ENCODE peak calls at places on chromosomes 13 and 19, in five cellular contexts. C is coronary artery, N is hepatocyte, R is tibial artery, O is NB4. U is an unnamed sample.

GRCh38 chr13:23901365-23901764 is 4.1 kb upstream of the C1QTNF9B start:
- DNase-seq in C (no peak), O (no peak), N (no peak), R (no peak), U (peak; percentile 34)

GRCh38 chr13:36385471-36385870 is 39.3 kb upstream of the SPART start:
- DNase-seq in R (no peak), C (no peak), O (no peak), N (no peak), U (peak; percentile 36)

GRCh38 chr13:46903748-46904147 is 6.9 kb upstream of the HTR2A start:
- DNase-seq in N (no peak), C (no peak), O (no peak), R (no peak), U (no peak)

GRCh38 chr19:8161135-8161646 is 11.8 kb upstream of the FBN3 start:
- DNase-seq in R (no peak), N (no peak), O (peak; percentile 84), C (no peak), U (no peak)

GRCh38 chr13:80180745-80181144 is 160.2 kb downstream of the SPRY2 start:
- DNase-seq in C (no peak), R (no peak), N (no peak), O (no peak), U (no peak)

GRCh38 chr13:43095771-43096719 is 72.7 kb downstream of the DNAJC15 start:
- DNase-seq in N (no peak), O (no peak), C (no peak), R (no peak), U (peak; percentile 26)

GRCh38 chr19:42568006-42568405 is 26.7 kb downstream of the CEACAM8 start:
- DNase-seq in C (no peak), O (peak; percentile 52), R (no peak), N (no peak), U (no peak)

GRCh38 chr13:44103721-44104490 is 224.2 kb downstream of the LACC1 start:
- DNase-seq in C (no peak), R (no peak), N (no peak), O (no peak), U (no peak)

GRCh38 chr19:46704379-46705076 is 12.4 kb downstream of the PRKD2 start:
- DNase-seq in C (no peak), R (peak; percentile 71), O (peak; percentile 88), N (peak; percentile 61), U (peak; percentile 58)

GRCh38 chr13:37488682-37489081 is 109.9 kb downstream of the POSTN start:
- DNase-seq in R (no peak), C (no peak), O (no peak), N (no peak), U (peak; percentile 56)

GRCh38 chr19:58569943-58570670 is 3.0 kb downstream of the MZF1 start:
- DNase-seq in O (peak; percentile 79), N (peak; percentile 3), R (no peak), C (no peak), U (no peak)

GRCh38 chr19:48230555-48231129 is 25.1 kb downstream of the CARD8 start:
- DNase-seq in C (no peak), N (no peak), O (peak; percentile 63), R (no peak), U (no peak)

GRCh38 chr19:17402982-17403855 is 2.2 kb downstream of the BST2 start:
- DNase-seq in R (no peak), O (peak; percentile 25), N (peak; percentile 54), C (no peak), U (peak; percentile 35)

GRCh38 chr19:18940791-18941627 is at the start of gene HOMER3:
- DNase-seq in C (peak; percentile 82), R (peak; percentile 74), N (peak; percentile 93), O (peak; percentile 74), U (peak; percentile 95)

GRCh38 chr19:8615813-8616596 is 5.5 kb upstream of the ADAMTS10 start:
- DNase-seq in C (no peak), N (peak; percentile 64), O (peak; percentile 90), R (peak; percentile 63), U (peak; percentile 80)

GRCh38 chr19:2602391-2603181 is 99.9 kb downstream of the GNG7 start:
- DNase-seq in R (peak; percentile 92), C (peak; percentile 98), N (peak; percentile 89), O (no peak), U (peak; percentile 98)

GRCh38 chr19:32407004-32407992 is 1.7 kb downstream of the DPY19L3 start:
- DNase-seq in O (peak; percentile 35), C (no peak), R (peak; percentile 23), N (no peak), U (peak; percentile 17)

GRCh38 chr13:40158218-40158617 is 502.8 kb downstream of the COG6 start:
- DNase-seq in N (no peak), O (no peak), R (no peak), C (no peak), U (no peak)

GRCh38 chr19:35291916-35292315 is at the start of gene MAG:
- DNase-seq in N (no peak), O (no peak), R (no peak), C (no peak), U (no peak)

GRCh38 chr13:39311619-39312018 is 273.4 kb downstream of the NHLRC3 start:
- DNase-seq in N (no peak), C (peak; percentile 79), O (no peak), R (no peak), U (peak; percentile 39)

GRCh38 chr19:23415561-23416191 is 20.4 kb upstream of the ZNF91 start:
- DNase-seq in C (no peak), N (peak; percentile 78), O (no peak), R (no peak), U (no peak)

GRCh38 chr19:6521718-6522646 is 8.8 kb upstream of the TNFSF9 start:
- DNase-seq in R (no peak), C (no peak), N (no peak), O (peak; percentile 67), U (no peak)

GRCh38 chr13:110293649-110294048 is 13.3 kb downstream of the COL4A1 start:
- DNase-seq in R (no peak), O (no peak), N (no peak), C (peak; percentile 45), U (no peak)

GRCh38 chr13:110055089-110055488 is 251.9 kb downstream of the COL4A1 start:
- DNase-seq in C (no peak), O (no peak), N (no peak), R (no peak), U (no peak)

GRCh38 chr19:12794196-12794921 is 3.1 kb downstream of the JUNB start:
- DNase-seq in R (no peak), C (peak; percentile 76), N (no peak), O (peak; percentile 33), U (no peak)

GRCh38 chr19:29562299-29563297 is 36.8 kb downstream of the VSTM2B start:
- DNase-seq in O (no peak), R (no peak), N (no peak), C (peak; percentile 50), U (no peak)

GRCh38 chr19:33508941-33509614 is 12.5 kb downstream of the PEPD start:
- DNase-seq in N (no peak), O (no peak), R (no peak), C (no peak), U (peak; percentile 11)
- H3K4me3 ChIP-seq in N (no peak overlapping the region), O (no peak overlapping the region), R (no peak overlapping the region), C (no peak overlapping the region), U (no peak overlapping the region)

GRCh38 chr19:44164327-44164672 is 600 bp upstream of the ZNF226 start:
- DNase-seq in R (no peak), C (no peak), N (no peak), O (no peak), U (peak; percentile 0)
- H3K4me3 ChIP-seq in R (peak overlapping the region; percentile 66), C (peak overlapping the region; percentile 84), N (no peak overlapping the region), O (peak overlapping the region; percentile 90), U (peak overlapping the region; percentile 93)

GRCh38 chr13:19961924-19962323 is 3.4 kb downstream of the ZMYM2 start:
- DNase-seq in N (no peak), R (no peak), C (no peak), O (no peak), U (no peak)
- H3K4me3 ChIP-seq in N (peak overlapping the region; percentile 8), R (no peak overlapping the region), C (peak overlapping the region; percentile 42), O (no peak overlapping the region), U (peak overlapping the region; percentile 98)

GRCh38 chr19:5477451-5478215 is 22.4 kb downstream of the ZNRF4 start:
- DNase-seq in N (no peak), O (no peak), C (no peak), R (no peak), U (no peak)
- H3K4me3 ChIP-seq in N (no peak overlapping the region), O (no peak overlapping the region), C (no peak overlapping the region), R (no peak overlapping the region), U (no peak overlapping the region)

DNA sequence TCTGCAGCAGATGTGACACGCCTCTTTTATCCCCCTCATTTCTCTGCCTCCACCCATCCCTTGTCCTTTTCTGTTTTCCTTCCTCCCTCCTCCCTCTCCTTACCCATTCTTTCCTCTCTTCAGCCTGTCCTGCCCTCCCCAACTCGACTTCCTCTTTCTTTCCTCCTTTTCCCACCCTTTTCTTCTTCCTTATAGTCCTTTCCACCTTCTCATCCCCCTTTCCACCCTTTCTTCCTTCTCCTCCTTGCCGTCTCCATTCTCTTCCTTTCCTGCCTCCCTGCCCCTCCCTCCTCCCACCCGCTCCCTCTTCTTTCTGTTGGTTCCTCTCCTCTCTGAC is 688 bp upstream of the ZNF71 start:
- DNase-seq in R (no peak), C (no peak), O (no peak), N (no peak), U (no peak)
- H3K4me3 ChIP-seq in R (peak overlapping the region; percentile 98), C (peak overlapping the region; percentile 100), O (no peak overlapping the region), N (no peak overlapping the region), U (peak overlapping the region; percentile 98)

DNA sequence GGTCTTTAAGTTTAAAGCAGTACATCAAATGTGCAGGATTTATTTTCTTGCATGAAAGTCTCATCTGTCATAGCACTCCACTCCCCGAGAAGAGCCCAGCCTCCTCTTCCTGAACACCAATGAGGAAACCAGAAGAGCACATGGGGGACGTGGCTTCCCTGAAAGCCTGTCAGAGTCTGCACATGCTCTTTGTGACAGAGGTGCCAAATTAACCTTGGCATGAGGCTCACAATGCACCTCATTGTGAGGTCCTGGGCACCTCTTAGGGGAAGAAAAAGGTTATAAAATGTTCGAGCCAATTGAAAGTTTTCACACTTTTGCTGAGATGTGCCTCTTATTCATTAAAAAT is 141.3 kb upstream of the RFC3 start:
- DNase-seq in R (peak; percentile 54), C (no peak), O (peak; percentile 53), N (peak; percentile 38), U (peak; percentile 79)
- H3K4me3 ChIP-seq in R (peak overlapping the region; percentile 41), C (peak overlapping the region; percentile 68), O (peak overlapping the region; percentile 14), N (no peak overlapping the region), U (peak overlapping the region; percentile 80)

DNA sequence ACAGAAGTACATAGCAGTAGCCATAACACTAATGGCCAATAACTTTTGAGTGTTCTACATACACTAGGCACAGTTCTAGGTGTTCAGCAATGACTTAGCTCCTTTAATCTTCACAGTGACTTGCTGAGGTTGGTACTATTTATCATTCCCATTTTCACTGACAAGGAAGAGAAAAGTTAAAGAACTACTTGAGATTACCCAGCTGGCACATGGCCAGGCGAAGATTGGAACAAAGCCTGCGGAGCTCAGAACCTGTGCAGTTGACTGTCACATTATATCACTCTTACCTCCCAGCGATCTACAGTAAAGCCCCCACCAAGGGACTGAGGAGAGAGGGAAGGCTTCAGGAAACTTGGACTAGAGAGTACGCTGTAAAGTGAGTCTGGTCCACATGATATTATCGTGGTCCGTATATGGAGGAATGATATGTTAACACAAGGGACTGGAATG is 42.4 kb upstream of the WDFY2 start:
- DNase-seq in C (no peak), N (no peak), R (no peak), O (no peak), U (no peak)
- H3K4me3 ChIP-seq in C (no peak overlapping the region), N (no peak overlapping the region), R (no peak overlapping the region), O (no peak overlapping the region), U (no peak overlapping the region)